ENCODE peak calls at places on chromosome 12, in ten cellular contexts. One of them, this sample, is unnamed.

GRCh38 chr12:6826125-6826733 is 2.0 kb upstream of the P3H3 start:
- DNase-seq in EL: no peak
- DNase-seq in foreskin fibroblast: no peak
- DNase-seq in M059J: no peak
- DNase-seq in GM13976: no peak
- DNase-seq in ACHN: no peak
- DNase-seq in activated naive CD4-positive, alpha-beta T cell treated with anti-CD3 and anti-CD28 coated beads, Interleukin-2, amount 10 ng/mL, durations not matched to agents 7 days and 5 days: no peak
- DNase-seq in stomach: no peak
- DNase-seq in pancreas: no peak
- DNase-seq in caudate nucleus: no peak
- DNase-seq in this sample: no peak

GRCh38 chr12:22116376-22116775 is 70.4 kb downstream of the CMAS start:
- DNase-seq in EL: no peak
- DNase-seq in foreskin fibroblast: no peak
- DNase-seq in M059J: no peak
- DNase-seq in GM13976: no peak
- DNase-seq in ACHN: no peak
- DNase-seq in activated naive CD4-positive, alpha-beta T cell treated with anti-CD3 and anti-CD28 coated beads, Interleukin-2, amount 10 ng/mL, durations not matched to agents 7 days and 5 days: no peak
- DNase-seq in stomach: no peak
- DNase-seq in pancreas: no peak
- DNase-seq in caudate nucleus: no peak
- DNase-seq in this sample: no peak

GRCh38 chr12:116710367-116710766 is 27.5 kb downstream of the SPRING1 start:
- DNase-seq in EL: no peak
- DNase-seq in foreskin fibroblast: no peak
- DNase-seq in M059J: no peak
- DNase-seq in GM13976: no peak
- DNase-seq in ACHN: no peak
- DNase-seq in activated naive CD4-positive, alpha-beta T cell treated with anti-CD3 and anti-CD28 coated beads, Interleukin-2, amount 10 ng/mL, durations not matched to agents 7 days and 5 days: no peak
- DNase-seq in stomach: no peak
- DNase-seq in pancreas: no peak
- DNase-seq in caudate nucleus: no peak
- DNase-seq in this sample: no peak

GRCh38 chr12:109875572-109876131 is 4.7 kb downstream of the GLTP start:
- DNase-seq in EL: no peak
- DNase-seq in foreskin fibroblast: no peak
- DNase-seq in M059J: peak; percentile 52
- DNase-seq in GM13976: peak; percentile 55
- DNase-seq in ACHN: no peak
- DNase-seq in activated naive CD4-positive, alpha-beta T cell treated with anti-CD3 and anti-CD28 coated beads, Interleukin-2, amount 10 ng/mL, durations not matched to agents 7 days and 5 days: no peak
- DNase-seq in stomach: no peak
- DNase-seq in pancreas: no peak
- DNase-seq in caudate nucleus: no peak
- DNase-seq in this sample: no peak

GRCh38 chr12:3291939-3292338 is 199.1 kb upstream of the PRMT8 start:
- DNase-seq in EL: no peak
- DNase-seq in foreskin fibroblast: no peak
- DNase-seq in M059J: no peak
- DNase-seq in GM13976: no peak
- DNase-seq in ACHN: no peak
- DNase-seq in activated naive CD4-positive, alpha-beta T cell treated with anti-CD3 and anti-CD28 coated beads, Interleukin-2, amount 10 ng/mL, durations not matched to agents 7 days and 5 days: no peak
- DNase-seq in stomach: no peak
- DNase-seq in pancreas: no peak
- DNase-seq in caudate nucleus: no peak
- DNase-seq in this sample: no peak

GRCh38 chr12:111777345-111778045 is 10.8 kb downstream of the ALDH2 start:
- DNase-seq in EL: no peak
- DNase-seq in foreskin fibroblast: no peak
- DNase-seq in M059J: no peak
- DNase-seq in GM13976: no peak
- DNase-seq in ACHN: peak; percentile 88
- DNase-seq in activated naive CD4-positive, alpha-beta T cell treated with anti-CD3 and anti-CD28 coated beads, Interleukin-2, amount 10 ng/mL, durations not matched to agents 7 days and 5 days: no peak
- DNase-seq in stomach: peak; percentile 87
- DNase-seq in pancreas: peak; percentile 88
- DNase-seq in caudate nucleus: no peak
- DNase-seq in this sample: no peak

GRCh38 chr12:120276734-120277133 is 11.2 kb upstream of the PXN start:
- DNase-seq in EL: peak; percentile 75
- DNase-seq in foreskin fibroblast: no peak
- DNase-seq in M059J: no peak
- DNase-seq in GM13976: no peak
- DNase-seq in ACHN: no peak
- DNase-seq in activated naive CD4-positive, alpha-beta T cell treated with anti-CD3 and anti-CD28 coated beads, Interleukin-2, amount 10 ng/mL, durations not matched to agents 7 days and 5 days: no peak
- DNase-seq in stomach: no peak
- DNase-seq in pancreas: no peak
- DNase-seq in caudate nucleus: no peak
- DNase-seq in this sample: no peak

GRCh38 chr12:122975790-122976647 is 975 bp downstream of the OGFOD2 start:
- DNase-seq in EL: no peak
- DNase-seq in foreskin fibroblast: no peak
- DNase-seq in M059J: no peak
- DNase-seq in GM13976: no peak
- DNase-seq in ACHN: no peak
- DNase-seq in activated naive CD4-positive, alpha-beta T cell treated with anti-CD3 and anti-CD28 coated beads, Interleukin-2, amount 10 ng/mL, durations not matched to agents 7 days and 5 days: no peak
- DNase-seq in stomach: no peak
- DNase-seq in pancreas: no peak
- DNase-seq in caudate nucleus: no peak
- DNase-seq in this sample: no peak

GRCh38 chr12:132286912-132287311 is 42.5 kb downstream of the GALNT9 start:
- DNase-seq in EL: peak; percentile 6
- DNase-seq in foreskin fibroblast: no peak
- DNase-seq in M059J: peak; percentile 63
- DNase-seq in GM13976: no peak
- DNase-seq in ACHN: peak; percentile 76
- DNase-seq in activated naive CD4-positive, alpha-beta T cell treated with anti-CD3 and anti-CD28 coated beads, Interleukin-2, amount 10 ng/mL, durations not matched to agents 7 days and 5 days: no peak
- DNase-seq in stomach: no peak
- DNase-seq in pancreas: no peak
- DNase-seq in caudate nucleus: no peak
- DNase-seq in this sample: no peak

GRCh38 chr12:122980192-122981035 is at the start of gene ARL6IP4:
- DNase-seq in EL: peak; percentile 68
- DNase-seq in foreskin fibroblast: peak; percentile 62
- DNase-seq in M059J: peak; percentile 60
- DNase-seq in GM13976: peak; percentile 92
- DNase-seq in ACHN: peak; percentile 71
- DNase-seq in activated naive CD4-positive, alpha-beta T cell treated with anti-CD3 and anti-CD28 coated beads, Interleukin-2, amount 10 ng/mL, durations not matched to agents 7 days and 5 days: peak; percentile 75
- DNase-seq in stomach: peak; percentile 70
- DNase-seq in pancreas: no peak
- DNase-seq in caudate nucleus: peak; percentile 61
- DNase-seq in this sample: peak; percentile 67

GRCh38 chr12:89098390-89099102 is 253.8 kb downstream of the DUSP6 start:
- DNase-seq in EL: no peak
- DNase-seq in foreskin fibroblast: no peak
- DNase-seq in M059J: peak; percentile 73
- DNase-seq in GM13976: no peak
- DNase-seq in ACHN: no peak
- DNase-seq in activated naive CD4-positive, alpha-beta T cell treated with anti-CD3 and anti-CD28 coated beads, Interleukin-2, amount 10 ng/mL, durations not matched to agents 7 days and 5 days: no peak
- DNase-seq in stomach: peak; percentile 48
- DNase-seq in pancreas: no peak
- DNase-seq in caudate nucleus: peak; percentile 1
- DNase-seq in this sample: no peak

GRCh38 chr12:77001181-77001758 is 64.1 kb downstream of the E2F7 start:
- DNase-seq in EL: no peak
- DNase-seq in foreskin fibroblast: no peak
- DNase-seq in M059J: no peak
- DNase-seq in GM13976: no peak
- DNase-seq in ACHN: no peak
- DNase-seq in activated naive CD4-positive, alpha-beta T cell treated with anti-CD3 and anti-CD28 coated beads, Interleukin-2, amount 10 ng/mL, durations not matched to agents 7 days and 5 days: no peak
- DNase-seq in stomach: no peak
- DNase-seq in pancreas: no peak
- DNase-seq in caudate nucleus: no peak
- DNase-seq in this sample: no peak

GRCh38 chr12:84276215-84276614 is 636.4 kb downstream of the SLC6A15 start:
- DNase-seq in EL: no peak
- DNase-seq in foreskin fibroblast: no peak
- DNase-seq in M059J: no peak
- DNase-seq in GM13976: no peak
- DNase-seq in ACHN: no peak
- DNase-seq in activated naive CD4-positive, alpha-beta T cell treated with anti-CD3 and anti-CD28 coated beads, Interleukin-2, amount 10 ng/mL, durations not matched to agents 7 days and 5 days: no peak
- DNase-seq in stomach: no peak
- DNase-seq in pancreas: no peak
- DNase-seq in caudate nucleus: no peak
- DNase-seq in this sample: no peak

GRCh38 chr12:62259993-62260732 is at the start of gene USP15:
- DNase-seq in EL: peak; percentile 96
- DNase-seq in foreskin fibroblast: peak; percentile 98
- DNase-seq in M059J: peak; percentile 92
- DNase-seq in GM13976: peak; percentile 91
- DNase-seq in ACHN: peak; percentile 99
- DNase-seq in activated naive CD4-positive, alpha-beta T cell treated with anti-CD3 and anti-CD28 coated beads, Interleukin-2, amount 10 ng/mL, durations not matched to agents 7 days and 5 days: peak; percentile 97
- DNase-seq in stomach: peak; percentile 97
- DNase-seq in pancreas: peak; percentile 97
- DNase-seq in caudate nucleus: peak; percentile 93
- DNase-seq in this sample: peak; percentile 97

GRCh38 chr12:57755194-57755453 is 221 bp downstream of the MARCHF9 start:
- DNase-seq in EL: no peak
- DNase-seq in foreskin fibroblast: no peak
- DNase-seq in M059J: no peak
- DNase-seq in GM13976: no peak
- DNase-seq in ACHN: no peak
- DNase-seq in activated naive CD4-positive, alpha-beta T cell treated with anti-CD3 and anti-CD28 coated beads, Interleukin-2, amount 10 ng/mL, durations not matched to agents 7 days and 5 days: no peak
- DNase-seq in stomach: no peak
- DNase-seq in pancreas: no peak
- DNase-seq in caudate nucleus: no peak
- DNase-seq in this sample: no peak

GRCh38 chr12:81209001-81209400 is 131.1 kb downstream of the ACSS3 start:
- DNase-seq in EL: peak; percentile 14
- DNase-seq in foreskin fibroblast: peak; percentile 60
- DNase-seq in M059J: no peak
- DNase-seq in GM13976: no peak
- DNase-seq in ACHN: no peak
- DNase-seq in activated naive CD4-positive, alpha-beta T cell treated with anti-CD3 and anti-CD28 coated beads, Interleukin-2, amount 10 ng/mL, durations not matched to agents 7 days and 5 days: no peak
- DNase-seq in stomach: no peak
- DNase-seq in pancreas: no peak
- DNase-seq in caudate nucleus: no peak
- DNase-seq in this sample: no peak

GRCh38 chr12:19576421-19576925 is 137.2 kb downstream of the AEBP2 start:
- DNase-seq in EL: no peak
- DNase-seq in foreskin fibroblast: no peak
- DNase-seq in M059J: no peak
- DNase-seq in GM13976: no peak
- DNase-seq in ACHN: no peak
- DNase-seq in activated naive CD4-positive, alpha-beta T cell treated with anti-CD3 and anti-CD28 coated beads, Interleukin-2, amount 10 ng/mL, durations not matched to agents 7 days and 5 days: no peak
- DNase-seq in stomach: no peak
- DNase-seq in pancreas: no peak
- DNase-seq in caudate nucleus: no peak
- DNase-seq in this sample: no peak

GRCh38 chr12:98418357-98419075 is 96.9 kb upstream of the TMPO start:
- DNase-seq in EL: peak; percentile 97
- DNase-seq in foreskin fibroblast: peak; percentile 85
- DNase-seq in M059J: peak; percentile 91
- DNase-seq in GM13976: no peak
- DNase-seq in ACHN: peak; percentile 99
- DNase-seq in activated naive CD4-positive, alpha-beta T cell treated with anti-CD3 and anti-CD28 coated beads, Interleukin-2, amount 10 ng/mL, durations not matched to agents 7 days and 5 days: no peak
- DNase-seq in stomach: peak; percentile 92
- DNase-seq in pancreas: peak; percentile 74
- DNase-seq in caudate nucleus: no peak
- DNase-seq in this sample: no peak

GRCh38 chr12:6775775-6776174 is 3.5 kb downstream of the LAG3 start:
- DNase-seq in EL: no peak
- DNase-seq in foreskin fibroblast: no peak
- DNase-seq in M059J: no peak
- DNase-seq in GM13976: no peak
- DNase-seq in ACHN: no peak
- DNase-seq in activated naive CD4-positive, alpha-beta T cell treated with anti-CD3 and anti-CD28 coated beads, Interleukin-2, amount 10 ng/mL, durations not matched to agents 7 days and 5 days: no peak
- DNase-seq in stomach: no peak
- DNase-seq in pancreas: no peak
- DNase-seq in caudate nucleus: no peak
- DNase-seq in this sample: no peak

GRCh38 chr12:34404377-34405285 is 382.3 kb downstream of the ALG10 start:
- DNase-seq in EL: no peak
- DNase-seq in foreskin fibroblast: no peak
- DNase-seq in M059J: no peak
- DNase-seq in GM13976: peak; percentile 1
- DNase-seq in ACHN: no peak
- DNase-seq in activated naive CD4-positive, alpha-beta T cell treated with anti-CD3 and anti-CD28 coated beads, Interleukin-2, amount 10 ng/mL, durations not matched to agents 7 days and 5 days: peak; percentile 15
- DNase-seq in stomach: peak; percentile 15
- DNase-seq in pancreas: peak; percentile 5
- DNase-seq in caudate nucleus: no peak
- DNase-seq in this sample: peak; percentile 2

GRCh38 chr12:7197846-7198245 is 8.4 kb downstream of the PEX5 start:
- DNase-seq in EL: no peak
- DNase-seq in foreskin fibroblast: no peak
- DNase-seq in M059J: no peak
- DNase-seq in GM13976: no peak
- DNase-seq in ACHN: no peak
- DNase-seq in activated naive CD4-positive, alpha-beta T cell treated with anti-CD3 and anti-CD28 coated beads, Interleukin-2, amount 10 ng/mL, durations not matched to agents 7 days and 5 days: no peak
- DNase-seq in stomach: no peak
- DNase-seq in pancreas: no peak
- DNase-seq in caudate nucleus: no peak
- DNase-seq in this sample: no peak

GRCh38 chr12:51098611-51099010 is 15.2 kb upstream of the CSRNP2 start:
- DNase-seq in EL: peak; percentile 7
- DNase-seq in foreskin fibroblast: peak; percentile 5
- DNase-seq in M059J: no peak
- DNase-seq in GM13976: no peak
- DNase-seq in ACHN: no peak
- DNase-seq in activated naive CD4-positive, alpha-beta T cell treated with anti-CD3 and anti-CD28 coated beads, Interleukin-2, amount 10 ng/mL, durations not matched to agents 7 days and 5 days: no peak
- DNase-seq in stomach: no peak
- DNase-seq in pancreas: no peak
- DNase-seq in caudate nucleus: no peak
- DNase-seq in this sample: no peak

GRCh38 chr12:44696542-44696941 is 179.6 kb downstream of the NELL2 start:
- DNase-seq in EL: peak; percentile 16
- DNase-seq in foreskin fibroblast: no peak
- DNase-seq in M059J: peak; percentile 18
- DNase-seq in GM13976: no peak
- DNase-seq in ACHN: no peak
- DNase-seq in activated naive CD4-positive, alpha-beta T cell treated with anti-CD3 and anti-CD28 coated beads, Interleukin-2, amount 10 ng/mL, durations not matched to agents 7 days and 5 days: no peak
- DNase-seq in stomach: no peak
- DNase-seq in pancreas: no peak
- DNase-seq in caudate nucleus: no peak
- DNase-seq in this sample: no peak

GRCh38 chr12:57744194-57744776 is 554 bp upstream of the TSPAN31 start:
- DNase-seq in EL: no peak
- DNase-seq in foreskin fibroblast: peak; percentile 83
- DNase-seq in M059J: no peak
- DNase-seq in GM13976: peak; percentile 76
- DNase-seq in ACHN: peak; percentile 90
- DNase-seq in activated naive CD4-positive, alpha-beta T cell treated with anti-CD3 and anti-CD28 coated beads, Interleukin-2, amount 10 ng/mL, durations not matched to agents 7 days and 5 days: peak; percentile 83
- DNase-seq in stomach: peak; percentile 73
- DNase-seq in pancreas: peak; percentile 71
- DNase-seq in caudate nucleus: no peak
- DNase-seq in this sample: peak; percentile 82

GRCh38 chr12:21757665-21758064 is 16.8 kb downstream of the KCNJ8 start:
- DNase-seq in EL: no peak
- DNase-seq in foreskin fibroblast: no peak
- DNase-seq in M059J: no peak
- DNase-seq in GM13976: no peak
- DNase-seq in ACHN: no peak
- DNase-seq in activated naive CD4-positive, alpha-beta T cell treated with anti-CD3 and anti-CD28 coated beads, Interleukin-2, amount 10 ng/mL, durations not matched to agents 7 days and 5 days: no peak
- DNase-seq in stomach: no peak
- DNase-seq in pancreas: no peak
- DNase-seq in caudate nucleus: no peak
- DNase-seq in this sample: no peak

GRCh38 chr12:32025906-32026305 is 66.7 kb downstream of the RESF1 start:
- DNase-seq in EL: no peak
- DNase-seq in foreskin fibroblast: no peak
- DNase-seq in M059J: no peak
- DNase-seq in GM13976: no peak
- DNase-seq in ACHN: no peak
- DNase-seq in activated naive CD4-positive, alpha-beta T cell treated with anti-CD3 and anti-CD28 coated beads, Interleukin-2, amount 10 ng/mL, durations not matched to agents 7 days and 5 days: peak; percentile 76
- DNase-seq in stomach: no peak
- DNase-seq in pancreas: no peak
- DNase-seq in caudate nucleus: no peak
- DNase-seq in this sample: peak; percentile 87

GRCh38 chr12:132484183-132484890 is 5.6 kb upstream of the FBRSL1 start:
- DNase-seq in EL: no peak
- DNase-seq in foreskin fibroblast: no peak
- DNase-seq in M059J: no peak
- DNase-seq in GM13976: no peak
- DNase-seq in ACHN: no peak
- DNase-seq in activated naive CD4-positive, alpha-beta T cell treated with anti-CD3 and anti-CD28 coated beads, Interleukin-2, amount 10 ng/mL, durations not matched to agents 7 days and 5 days: no peak
- DNase-seq in stomach: no peak
- DNase-seq in pancreas: no peak
- DNase-seq in caudate nucleus: no peak
- DNase-seq in this sample: no peak

GRCh38 chr12:1972856-1973317 is 31.4 kb downstream of the DCP1B start:
- DNase-seq in EL: peak; percentile 39
- DNase-seq in foreskin fibroblast: peak; percentile 27
- DNase-seq in M059J: peak; percentile 21
- DNase-seq in GM13976: no peak
- DNase-seq in ACHN: no peak
- DNase-seq in activated naive CD4-positive, alpha-beta T cell treated with anti-CD3 and anti-CD28 coated beads, Interleukin-2, amount 10 ng/mL, durations not matched to agents 7 days and 5 days: no peak
- DNase-seq in stomach: no peak
- DNase-seq in pancreas: no peak
- DNase-seq in caudate nucleus: peak; percentile 2
- DNase-seq in this sample: no peak